ENCODE peak calls at places on chromosomes 7 and 10, in six cellular contexts. One of them, this sample, is unnamed.

GRCh38 chr7:155237297-155237696 is 60.4 kb upstream of the INSIG1 start:
- DNase-seq in CD4-positive, alpha-beta T cell: no peak
- DNase-seq in substantia nigra: no peak
- DNase-seq in IMR-90: no peak
- DNase-seq in DND-41: no peak
- DNase-seq in SJSA1: no peak
- DNase-seq in this sample: no peak

GRCh38 chr7:98223351-98223897 is 12.2 kb downstream of the BHLHA15 start:
- DNase-seq in IMR-90: no peak
- DNase-seq in CD4-positive, alpha-beta T cell: no peak
- DNase-seq in SJSA1: no peak
- DNase-seq in DND-41: no peak
- DNase-seq in substantia nigra: no peak
- DNase-seq in this sample: no peak

GRCh38 chr7:115008465-115009114 is 86.7 kb downstream of the MDFIC start:
- DNase-seq in SJSA1: no peak
- DNase-seq in substantia nigra: no peak
- DNase-seq in IMR-90: peak
- DNase-seq in DND-41: peak
- DNase-seq in CD4-positive, alpha-beta T cell: no peak
- DNase-seq in this sample: no peak

GRCh38 chr7:119175916-119176627 is 951.6 kb downstream of the ANKRD7 start:
- DNase-seq in CD4-positive, alpha-beta T cell: no peak
- DNase-seq in SJSA1: peak
- DNase-seq in IMR-90: peak
- DNase-seq in substantia nigra: peak
- DNase-seq in DND-41: peak
- DNase-seq in this sample: no peak

GRCh38 chr10:104036518-104037260 is 49.0 kb downstream of the COL17A1 start:
- DNase-seq in SJSA1: no peak
- DNase-seq in IMR-90: no peak
- DNase-seq in CD4-positive, alpha-beta T cell: no peak
- DNase-seq in DND-41: no peak
- DNase-seq in substantia nigra: no peak
- DNase-seq in this sample: no peak

GRCh38 chr7:16702433-16702832 is 51.1 kb upstream of the TSPAN13 start:
- DNase-seq in substantia nigra: no peak
- DNase-seq in SJSA1: no peak
- DNase-seq in IMR-90: no peak
- DNase-seq in CD4-positive, alpha-beta T cell: no peak
- DNase-seq in DND-41: no peak
- DNase-seq in this sample: no peak

GRCh38 chr10:52451817-52452216 is 137.7 kb downstream of the DKK1 start:
- DNase-seq in DND-41: no peak
- DNase-seq in CD4-positive, alpha-beta T cell: no peak
- DNase-seq in IMR-90: peak
- DNase-seq in SJSA1: no peak
- DNase-seq in substantia nigra: no peak
- DNase-seq in this sample: no peak

GRCh38 chr7:37230221-37230620 is 218.4 kb downstream of the ELMO1 start:
- DNase-seq in SJSA1: no peak
- DNase-seq in CD4-positive, alpha-beta T cell: no peak
- DNase-seq in IMR-90: no peak
- DNase-seq in substantia nigra: no peak
- DNase-seq in DND-41: no peak
- DNase-seq in this sample: no peak

GRCh38 chr10:43906470-43906869 is 257.8 kb upstream of the ZNF32 start:
- DNase-seq in CD4-positive, alpha-beta T cell: no peak
- DNase-seq in IMR-90: no peak
- DNase-seq in substantia nigra: no peak
- DNase-seq in DND-41: no peak
- DNase-seq in SJSA1: no peak
- DNase-seq in this sample: no peak

GRCh38 chr7:31175672-31176071 is 123.6 kb downstream of the ADCYAP1R1 start:
- DNase-seq in CD4-positive, alpha-beta T cell: no peak
- DNase-seq in substantia nigra: no peak
- DNase-seq in IMR-90: no peak
- DNase-seq in DND-41: no peak
- DNase-seq in SJSA1: no peak
- DNase-seq in this sample: no peak

GRCh38 chr7:74401137-74401859 is 52.4 kb upstream of the GTF2IRD1 start:
- DNase-seq in IMR-90: peak
- DNase-seq in CD4-positive, alpha-beta T cell: peak
- DNase-seq in substantia nigra: peak
- DNase-seq in SJSA1: peak
- DNase-seq in DND-41: peak
- DNase-seq in this sample: peak

GRCh38 chr7:144408116-144408515 is 4.6 kb upstream of the NOBOX start:
- DNase-seq in SJSA1: no peak
- DNase-seq in substantia nigra: no peak
- DNase-seq in CD4-positive, alpha-beta T cell: no peak
- DNase-seq in IMR-90: no peak
- DNase-seq in DND-41: no peak
- DNase-seq in this sample: no peak

GRCh38 chr7:137287651-137288258 is 55.8 kb downstream of the PTN start:
- DNase-seq in substantia nigra: no peak
- DNase-seq in CD4-positive, alpha-beta T cell: no peak
- DNase-seq in DND-41: no peak
- DNase-seq in SJSA1: no peak
- DNase-seq in IMR-90: peak
- DNase-seq in this sample: no peak

GRCh38 chr10:92475357-92475868 is 98.5 kb downstream of the IDE start:
- DNase-seq in DND-41: no peak
- DNase-seq in SJSA1: no peak
- DNase-seq in IMR-90: no peak
- DNase-seq in CD4-positive, alpha-beta T cell: no peak
- DNase-seq in substantia nigra: no peak
- DNase-seq in this sample: no peak

GRCh38 chr10:6364283-6364682 is 161.6 kb downstream of the PFKFB3 start:
- DNase-seq in DND-41: no peak
- DNase-seq in IMR-90: no peak
- DNase-seq in CD4-positive, alpha-beta T cell: no peak
- DNase-seq in SJSA1: no peak
- DNase-seq in substantia nigra: no peak
- DNase-seq in this sample: no peak

GRCh38 chr7:114910787-114911186 is 11.1 kb upstream of the MDFIC start:
- DNase-seq in SJSA1: no peak
- DNase-seq in CD4-positive, alpha-beta T cell: no peak
- DNase-seq in DND-41: no peak
- DNase-seq in substantia nigra: no peak
- DNase-seq in IMR-90: no peak
- DNase-seq in this sample: no peak

GRCh38 chr10:9209105-9209798 is 1154.8 kb downstream of the GATA3 start:
- DNase-seq in substantia nigra: peak
- DNase-seq in CD4-positive, alpha-beta T cell: peak
- DNase-seq in SJSA1: peak
- DNase-seq in IMR-90: peak
- DNase-seq in DND-41: peak
- DNase-seq in this sample: peak

GRCh38 chr7:85471312-85471711 is 284.5 kb upstream of the SEMA3D start:
- DNase-seq in CD4-positive, alpha-beta T cell: no peak
- DNase-seq in SJSA1: no peak
- DNase-seq in IMR-90: peak
- DNase-seq in substantia nigra: no peak
- DNase-seq in DND-41: no peak
- DNase-seq in this sample: no peak

GRCh38 chr7:40822861-40823260 is 688.1 kb downstream of the SUGCT start:
- DNase-seq in IMR-90: peak
- DNase-seq in CD4-positive, alpha-beta T cell: no peak
- DNase-seq in substantia nigra: no peak
- DNase-seq in SJSA1: peak
- DNase-seq in DND-41: no peak
- DNase-seq in this sample: no peak

GRCh38 chr7:36084485-36085091 is 68.5 kb upstream of the EEPD1 start:
- DNase-seq in DND-41: no peak
- DNase-seq in substantia nigra: no peak
- DNase-seq in IMR-90: peak
- DNase-seq in SJSA1: peak
- DNase-seq in CD4-positive, alpha-beta T cell: no peak
- DNase-seq in this sample: no peak

GRCh38 chr10:100977436-100977835 is 8.1 kb downstream of the SEMA4G start:
- DNase-seq in IMR-90: no peak
- DNase-seq in substantia nigra: no peak
- DNase-seq in SJSA1: peak
- DNase-seq in CD4-positive, alpha-beta T cell: no peak
- DNase-seq in DND-41: no peak
- DNase-seq in this sample: no peak

GRCh38 chr10:100744980-100745881 is at the start of gene PAX2:
- DNase-seq in substantia nigra: no peak
- DNase-seq in CD4-positive, alpha-beta T cell: no peak
- DNase-seq in DND-41: no peak
- DNase-seq in IMR-90: no peak
- DNase-seq in SJSA1: no peak
- DNase-seq in this sample: no peak

GRCh38 chr7:131735151-131735550 is 178.7 kb upstream of the PODXL start:
- DNase-seq in DND-41: no peak
- DNase-seq in SJSA1: no peak
- DNase-seq in IMR-90: no peak
- DNase-seq in CD4-positive, alpha-beta T cell: no peak
- DNase-seq in substantia nigra: no peak
- DNase-seq in this sample: no peak

GRCh38 chr7:90605055-90605454 is 8.9 kb downstream of the CDK14 start:
- DNase-seq in CD4-positive, alpha-beta T cell: no peak
- DNase-seq in DND-41: no peak
- DNase-seq in substantia nigra: no peak
- DNase-seq in SJSA1: no peak
- DNase-seq in IMR-90: no peak
- DNase-seq in this sample: no peak

GRCh38 chr7:30804078-30804661 is 33.0 kb downstream of the MINDY4 start:
- DNase-seq in DND-41: no peak
- DNase-seq in substantia nigra: no peak
- DNase-seq in IMR-90: peak
- DNase-seq in CD4-positive, alpha-beta T cell: no peak
- DNase-seq in SJSA1: no peak
- DNase-seq in this sample: no peak

GRCh38 chr10:120005408-120006280 is 113.1 kb downstream of the SEC23IP start:
- DNase-seq in substantia nigra: no peak
- DNase-seq in SJSA1: no peak
- DNase-seq in DND-41: no peak
- DNase-seq in IMR-90: no peak
- DNase-seq in CD4-positive, alpha-beta T cell: no peak
- DNase-seq in this sample: no peak

GRCh38 chr10:17758200-17758599 is 6.2 kb downstream of the TMEM236 start:
- DNase-seq in CD4-positive, alpha-beta T cell: no peak
- DNase-seq in DND-41: no peak
- DNase-seq in substantia nigra: no peak
- DNase-seq in SJSA1: no peak
- DNase-seq in IMR-90: no peak
- DNase-seq in this sample: no peak
- H3K27ac ChIP-seq in CD4-positive, alpha-beta T cell: no peak
- H3K27ac ChIP-seq in DND-41: no peak
- H3K27ac ChIP-seq in substantia nigra: no peak
- H3K27ac ChIP-seq in SJSA1: no peak
- H3K27ac ChIP-seq in IMR-90: no peak
- H3K27ac ChIP-seq in this sample: no peak

DNA sequence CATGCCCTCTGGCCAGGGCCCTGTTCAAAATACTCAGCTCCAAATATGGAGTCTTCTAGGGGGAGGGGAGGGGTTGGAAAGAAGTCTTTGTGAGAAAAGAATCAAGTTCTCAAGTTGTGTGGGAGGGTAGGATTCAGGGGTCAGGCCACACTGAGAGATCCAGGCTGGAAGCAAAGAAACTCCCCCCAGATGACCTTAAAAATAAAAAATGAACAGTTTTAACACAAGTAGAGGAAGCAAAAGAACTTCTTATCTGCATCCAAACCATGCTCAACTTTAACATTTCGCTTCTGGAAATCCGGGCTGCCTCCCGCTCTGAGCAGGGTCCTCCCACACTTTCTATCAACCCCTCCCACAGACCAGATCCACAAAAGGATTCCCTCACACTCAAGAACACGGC is 44.1 kb downstream of the CYTH3 start:
- DNase-seq in SJSA1: no peak
- DNase-seq in DND-41: no peak
- DNase-seq in substantia nigra: no peak
- DNase-seq in CD4-positive, alpha-beta T cell: no peak
- DNase-seq in IMR-90: peak
- DNase-seq in this sample: no peak
- H3K27ac ChIP-seq in SJSA1: peak
- H3K27ac ChIP-seq in DND-41: no peak
- H3K27ac ChIP-seq in substantia nigra: no peak
- H3K27ac ChIP-seq in CD4-positive, alpha-beta T cell: no peak
- H3K27ac ChIP-seq in IMR-90: peak
- H3K27ac ChIP-seq in this sample: no peak

GRCh38 chr10:21976739-21977138 is 26.8 kb downstream of the DNAJC1 start:
- DNase-seq in DND-41: no peak
- DNase-seq in IMR-90: peak
- DNase-seq in CD4-positive, alpha-beta T cell: no peak
- DNase-seq in SJSA1: no peak
- DNase-seq in substantia nigra: peak
- DNase-seq in this sample: no peak

GRCh38 chr10:21975378-21975990 is 28.0 kb downstream of the DNAJC1 start:
- DNase-seq in SJSA1: no peak
- DNase-seq in substantia nigra: no peak
- DNase-seq in IMR-90: no peak
- DNase-seq in DND-41: no peak
- DNase-seq in CD4-positive, alpha-beta T cell: no peak
- DNase-seq in this sample: no peak

GRCh38 chr10:21978191-21978862 is 25.2 kb downstream of the DNAJC1 start:
- DNase-seq in substantia nigra: no peak
- DNase-seq in IMR-90: peak
- DNase-seq in CD4-positive, alpha-beta T cell: no peak
- DNase-seq in DND-41: no peak
- DNase-seq in SJSA1: no peak
- DNase-seq in this sample: no peak

GRCh38 chr10:21972584-21972983 is 30.9 kb downstream of the DNAJC1 start:
- DNase-seq in SJSA1: no peak
- DNase-seq in CD4-positive, alpha-beta T cell: no peak
- DNase-seq in IMR-90: no peak
- DNase-seq in substantia nigra: no peak
- DNase-seq in DND-41: no peak
- DNase-seq in this sample: no peak

GRCh38 chr10:21976280-21976679 is 27.2 kb downstream of the DNAJC1 start:
- DNase-seq in IMR-90: no peak
- DNase-seq in SJSA1: no peak
- DNase-seq in DND-41: no peak
- DNase-seq in CD4-positive, alpha-beta T cell: no peak
- DNase-seq in substantia nigra: no peak
- DNase-seq in this sample: no peak
- H3K27ac ChIP-seq in IMR-90: no peak
- H3K27ac ChIP-seq in SJSA1: no peak
- H3K27ac ChIP-seq in DND-41: no peak
- H3K27ac ChIP-seq in CD4-positive, alpha-beta T cell: no peak
- H3K27ac ChIP-seq in substantia nigra: peak
- H3K27ac ChIP-seq in this sample: no peak

DNA sequence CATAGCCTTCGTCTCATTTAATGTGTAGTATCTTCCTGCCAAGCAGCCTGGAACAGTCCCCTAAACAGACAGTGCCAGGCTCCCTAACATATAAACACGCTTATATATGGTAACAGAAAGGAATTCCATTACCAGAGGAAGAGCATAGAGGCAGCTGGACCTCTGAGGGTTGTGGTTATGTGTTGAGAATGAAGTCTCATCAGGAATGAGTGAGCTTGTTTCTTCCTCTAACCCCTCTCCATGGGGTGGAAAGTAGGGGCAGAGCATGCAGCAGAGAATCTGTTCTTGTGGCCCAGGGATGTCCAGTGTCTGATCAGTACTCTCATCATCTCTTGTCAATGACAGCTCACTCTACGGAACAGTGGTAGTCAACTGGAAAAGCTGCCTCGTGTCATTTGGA is 11.3 kb downstream of the CACNB2 start:
- DNase-seq in substantia nigra: no peak
- DNase-seq in SJSA1: no peak
- DNase-seq in CD4-positive, alpha-beta T cell: no peak
- DNase-seq in IMR-90: no peak
- DNase-seq in DND-41: no peak
- DNase-seq in this sample: no peak
- H3K27ac ChIP-seq in substantia nigra: no peak
- H3K27ac ChIP-seq in SJSA1: no peak
- H3K27ac ChIP-seq in CD4-positive, alpha-beta T cell: no peak
- H3K27ac ChIP-seq in IMR-90: no peak
- H3K27ac ChIP-seq in DND-41: no peak
- H3K27ac ChIP-seq in this sample: no peak